ENCODE peak calls at places on chromosomes 6 and 20, in four cellular contexts. K is neural progenitor cell, C is HepG2, P is neuronal stem cell. D is an unnamed sample.

GRCh38 chr20:33602826-33603590 is 59.1 kb upstream of the C20orf144 start:
- DNase-seq in K (no peak), C (peak), P (no peak), D (no peak)

GRCh38 chr6:121382467-121383121 is 48.3 kb upstream of the TBC1D32 start:
- DNase-seq in K (no peak), C (peak), P (no peak), D (peak)

GRCh38 chr20:25867776-25868649 is 171.4 kb upstream of the ZNF337 start:
- DNase-seq in K (peak), C (no peak), P (no peak), D (peak)

GRCh38 chr20:5797165-5797564 is 47.0 kb downstream of the SHLD1 start:
- DNase-seq in K (no peak), C (no peak), P (no peak), D (no peak)

GRCh38 chr20:6506906-6507305 is 260.6 kb upstream of the BMP2 start:
- DNase-seq in K (no peak), C (no peak), P (no peak), D (no peak)

GRCh38 chr6:37690964-37691735 is 6.5 kb downstream of the MDGA1 start:
- DNase-seq in K (no peak), C (no peak), P (no peak), D (no peak)

GRCh38 chr20:11394145-11394833 is 523.4 kb upstream of the BTBD3 start:
- DNase-seq in K (no peak), C (no peak), P (no peak), D (no peak)

GRCh38 chr6:121847806-121848522 is 412.5 kb downstream of the GJA1 start:
- DNase-seq in K (no peak), C (no peak), P (no peak), D (no peak)

GRCh38 chr6:142374090-142374783 is 72.4 kb downstream of the ADGRG6 start:
- DNase-seq in K (peak), C (peak), P (no peak), D (no peak)

GRCh38 chr6:166939276-166939816 is 17.0 kb downstream of the RNASET2 start:
- DNase-seq in K (no peak), C (no peak), P (no peak), D (no peak)

GRCh38 chr6:1987640-1988039 is 257.8 kb downstream of the GMDS start:
- DNase-seq in K (no peak), C (no peak), P (no peak), D (no peak)

GRCh38 chr6:74671558-74672025 is 534.3 kb downstream of the COL12A1 start:
- DNase-seq in K (no peak), C (no peak), P (no peak), D (no peak)

GRCh38 chr20:62661647-62662046 is 19.3 kb downstream of the SLCO4A1 start:
- DNase-seq in K (no peak), C (no peak), P (no peak), D (no peak)

GRCh38 chr6:37308084-37308817 is 45.5 kb upstream of the RNF8 start:
- DNase-seq in K (no peak), C (no peak), P (no peak), D (peak)

GRCh38 chr20:44727039-44727438 is 11.9 kb downstream of the CCN5 start:
- DNase-seq in K (no peak), C (no peak), P (no peak), D (no peak)

GRCh38 chr20:51607170-51607569 is 64.7 kb upstream of the NFATC2 start:
- DNase-seq in K (no peak), C (no peak), P (no peak), D (no peak)

GRCh38 chr6:148657053-148657452 is 89.8 kb upstream of the UST start:
- DNase-seq in K (no peak), C (no peak), P (no peak), D (peak)

GRCh38 chr6:21099338-21100314 is 493.9 kb upstream of the SOX4 start:
- DNase-seq in K (peak), C (peak), P (peak), D (no peak)

GRCh38 chr6:33197431-33198048 is 2.9 kb downstream of the RXRB start:
- DNase-seq in K (peak), C (peak), P (no peak), D (peak)

GRCh38 chr6:33199687-33200233 is 705 bp downstream of the RXRB start:
- DNase-seq in K (peak), C (peak), P (no peak), D (no peak)

GRCh38 chr6:33200234-33201146 is at the start of the genes RXRB and SLC39A7:
- DNase-seq in K (peak), C (peak), P (peak), D (peak)

GRCh38 chr6:33198853-33199436 is 1.5 kb downstream of the RXRB start:
- DNase-seq in K (no peak), C (no peak), P (no peak), D (no peak)

GRCh38 chr6:33198159-33198852 is 2.2 kb downstream of the RXRB start:
- DNase-seq in K (no peak), C (peak), P (no peak), D (no peak)
- H3K27ac ChIP-seq in K (no peak), C (peak), P (no peak), D (no peak)

GRCh38 chr6:31130751-31131150 is 8.1 kb downstream of the PSORS1C2 start:
- DNase-seq in K (no peak), C (no peak), P (no peak), D (no peak)

GRCh38 chr6:31126416-31127175 is 6.3 kb upstream of the CDSN start:
- DNase-seq in K (no peak), C (no peak), P (no peak), D (peak)

GRCh38 chr6:31125586-31126363 is 5.5 kb upstream of the CDSN start:
- DNase-seq in K (no peak), C (no peak), P (no peak), D (no peak)

GRCh38 chr6:31129130-31129529 is 8.9 kb upstream of the CDSN start:
- DNase-seq in K (no peak), C (no peak), P (no peak), D (no peak)

GRCh38 chr6:31128093-31128676 is 7.9 kb upstream of the CDSN start:
- DNase-seq in K (peak), C (peak), P (peak), D (peak)
- H2AFZ ChIP-seq in K (no peak), C (no peak), P (no peak), D (no peak)

DNA sequence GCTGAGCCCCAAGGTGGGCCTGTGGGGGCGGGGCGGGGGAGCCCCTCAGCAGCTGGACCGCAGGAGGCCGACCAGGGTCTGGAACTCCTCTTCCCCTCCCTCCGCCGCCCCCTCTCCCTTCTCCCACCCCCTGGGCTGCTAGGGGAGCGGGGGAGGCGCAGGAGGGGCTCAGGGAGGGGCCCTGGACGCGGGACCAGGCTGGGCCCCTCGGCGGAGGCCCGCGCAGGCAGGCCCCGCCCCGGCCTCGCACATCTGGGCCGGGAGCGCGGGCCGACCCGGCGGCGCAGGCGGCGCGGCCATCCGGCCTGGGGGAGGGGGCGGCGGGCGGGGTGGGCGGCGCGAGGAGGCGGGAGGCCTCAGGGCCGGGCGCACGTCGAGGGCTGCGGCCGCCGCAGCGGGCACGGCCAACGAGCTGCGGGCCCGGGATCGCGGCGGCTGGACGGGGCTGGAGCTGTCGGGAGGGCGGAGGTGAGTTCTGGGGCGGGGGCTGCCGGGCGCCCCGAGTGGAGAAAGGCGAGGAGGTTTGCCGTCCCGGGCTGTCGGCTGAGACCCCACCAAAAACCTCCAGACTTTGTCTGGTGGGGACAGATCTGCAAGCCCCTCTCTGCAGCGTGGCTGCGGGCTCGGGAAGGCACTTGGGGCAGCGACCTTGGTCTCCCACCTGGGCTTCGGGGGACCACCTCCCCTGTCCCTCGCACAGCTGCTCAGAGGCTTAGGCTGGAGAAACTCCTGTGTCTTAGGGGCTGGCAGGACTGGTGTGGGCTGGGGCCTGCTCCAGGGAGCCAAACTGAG is at the start of gene HSPA12B:
- DNase-seq in K (peak), C (no peak), P (no peak), D (peak)
- H3K4me3 ChIP-seq in K (peak), C (no peak), P (no peak), D (no peak)

GRCh38 chr20:8131598-8132014 is 460 bp upstream of the PLCB1 start:
- DNase-seq in K (no peak), C (no peak), P (no peak), D (no peak)
- H3K27ac ChIP-seq in K (no peak), C (peak), P (no peak), D (peak)

GRCh38 chr20:47421076-47421475 is 64.6 kb upstream of the ZMYND8 start:
- DNase-seq in K (no peak), C (no peak), P (no peak), D (no peak)
- H2AFZ ChIP-seq in K (no peak), C (no peak), P (no peak), D (no peak)